ENCODE peak calls at places on chromosomes 1 and 21, in five cellular contexts. W is lower lobe of right lung, Z is mucosa of descending colon, A is Karpas-422, P is esophagus squamous epithelium. L is an unnamed sample. For H3K36me3, the result is how much of the 10 kb centered on the place peaks cover.

GRCh38 chr1:161792740-161793139 is 26.6 kb downstream of the ATF6 start:
- DNase-seq in A (peak), Z (no peak), P (no peak), W (no peak), L (no peak)

GRCh38 chr1:95562230-95562629 is 328.2 kb downstream of the RWDD3 start:
- DNase-seq in W (no peak), A (no peak), P (no peak), Z (no peak), L (no peak)

GRCh38 chr1:10691740-10692125 is 104.7 kb downstream of the CASZ1 start:
- DNase-seq in W (no peak), A (no peak), Z (no peak), P (no peak), L (no peak)

GRCh38 chr1:234659538-234659937 is 49.6 kb upstream of the IRF2BP2 start:
- DNase-seq in A (no peak), P (no peak), W (no peak), Z (no peak), L (peak)

GRCh38 chr1:224673161-224673560 is 57.0 kb downstream of the CNIH3 start:
- DNase-seq in W (no peak), A (no peak), Z (no peak), P (no peak), L (no peak)

GRCh38 chr1:167905182-167905581 is 8.8 kb downstream of the ADCY10 start:
- DNase-seq in P (no peak), A (no peak), W (no peak), Z (no peak), L (no peak)

GRCh38 chr1:113292660-113293626 is 97.4 kb upstream of the MAGI3 start:
- DNase-seq in P (no peak), A (no peak), W (no peak), Z (no peak), L (no peak)

GRCh38 chr1:173946380-173946921 is 29.3 kb upstream of the SERPINC1 start:
- DNase-seq in Z (no peak), A (no peak), P (no peak), W (no peak), L (no peak)

GRCh38 chr1:185960377-185961151 is 226.4 kb downstream of the HMCN1 start:
- DNase-seq in A (no peak), P (no peak), Z (no peak), W (no peak), L (no peak)

GRCh38 chr1:207897188-207897587 is 13.7 kb downstream of the CD34 start:
- DNase-seq in A (peak), P (no peak), W (no peak), Z (no peak), L (no peak)

GRCh38 chr1:154326546-154327465 is 1.5 kb downstream of the ATP8B2 start:
- DNase-seq in Z (no peak), A (peak), P (no peak), W (no peak), L (peak)

GRCh38 chr21:25952306-25952705 is 217.5 kb downstream of the GABPA start:
- DNase-seq in Z (no peak), A (no peak), P (no peak), W (no peak), L (no peak)

GRCh38 chr1:242023805-242024204 is 24.9 kb upstream of the MAP1LC3C start:
- DNase-seq in P (no peak), W (no peak), Z (no peak), A (peak), L (no peak)

GRCh38 chr1:242030071-242030470 is 31.2 kb upstream of the MAP1LC3C start:
- DNase-seq in A (no peak), P (no peak), W (no peak), Z (no peak), L (no peak)

DNA sequence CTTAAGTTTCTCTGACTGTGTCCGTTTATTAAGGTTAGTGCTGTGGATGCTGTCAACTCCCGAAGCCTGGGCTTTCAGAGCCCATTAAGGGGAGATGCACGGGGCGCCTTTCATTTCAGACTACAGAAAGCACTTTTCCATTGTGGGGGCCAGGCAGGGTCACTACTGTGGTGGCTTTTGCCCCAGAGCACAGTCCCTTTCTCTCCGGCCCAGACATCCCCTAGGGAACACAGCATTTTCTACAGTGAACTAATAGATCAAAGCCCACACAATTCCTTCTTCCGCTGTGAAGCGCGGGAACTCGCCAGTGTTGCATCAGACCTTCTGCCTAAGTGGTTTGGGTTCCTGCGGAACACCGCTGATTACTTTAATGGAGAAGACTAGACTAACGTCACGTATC is 26.8 kb upstream of the MAP1LC3C start:
- DNase-seq in P (no peak), W (no peak), Z (no peak), A (no peak), L (no peak)
- H3K36me3 ChIP-seq in P (under half), W (under half), Z (under half), A (under half), L (under half)

DNA sequence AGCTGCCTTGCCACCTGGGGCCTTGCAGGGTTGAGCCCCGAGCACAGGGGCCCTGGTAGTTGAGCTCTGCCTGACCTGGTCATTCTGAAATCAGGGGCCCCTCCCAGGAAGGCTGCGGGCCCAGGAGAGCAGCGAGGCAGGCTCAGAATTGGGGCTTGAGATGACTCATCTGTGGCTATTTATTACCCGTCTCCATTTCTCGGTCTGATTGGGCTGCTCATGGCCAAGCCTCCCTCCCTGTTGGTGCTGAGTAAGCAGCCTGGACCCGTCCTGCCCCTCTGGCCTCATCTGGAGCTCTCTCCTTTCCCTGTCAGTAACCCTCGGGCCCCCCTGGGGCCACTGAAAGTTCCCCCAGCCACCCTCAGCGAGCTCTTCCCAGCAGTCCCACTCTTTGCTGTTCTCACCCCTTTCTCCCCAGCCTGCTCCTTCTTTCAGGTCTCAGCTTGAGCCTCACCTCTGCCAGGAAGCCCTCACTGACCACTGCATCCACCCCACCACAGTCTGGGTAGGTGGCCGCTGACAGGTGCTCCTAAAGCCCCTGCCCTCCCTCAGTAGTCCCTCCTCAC is 11.0 kb upstream of the TNFRSF8 start:
- DNase-seq in A (no peak), Z (no peak), P (no peak), W (no peak), L (peak)
- H3K4me3 ChIP-seq in A (no peak), Z (no peak), P (no peak), W (no peak), L (no peak)

GRCh38 chr1:37497832-37498231 is 16.7 kb downstream of the MEAF6 start:
- DNase-seq in P (no peak), A (no peak), Z (no peak), W (no peak), L (peak)
- H3K36me3 ChIP-seq in P (under half), A (under half), Z (under half), W (half or more), L (under half)

GRCh38 chr1:27408151-27408550 is 15.7 kb downstream of the GPR3 start:
- DNase-seq in W (no peak), A (no peak), P (no peak), Z (no peak), L (no peak)

GRCh38 chr1:27405074-27405473 is 12.7 kb downstream of the GPR3 start:
- DNase-seq in W (no peak), Z (no peak), P (no peak), A (no peak), L (no peak)

GRCh38 chr1:27403065-27403726 is 10.8 kb downstream of the GPR3 start:
- DNase-seq in P (no peak), A (peak), W (no peak), Z (peak), L (peak)

GRCh38 chr1:27403931-27404330 is 11.5 kb downstream of the GPR3 start:
- DNase-seq in Z (no peak), W (no peak), A (no peak), P (no peak), L (no peak)

DNA sequence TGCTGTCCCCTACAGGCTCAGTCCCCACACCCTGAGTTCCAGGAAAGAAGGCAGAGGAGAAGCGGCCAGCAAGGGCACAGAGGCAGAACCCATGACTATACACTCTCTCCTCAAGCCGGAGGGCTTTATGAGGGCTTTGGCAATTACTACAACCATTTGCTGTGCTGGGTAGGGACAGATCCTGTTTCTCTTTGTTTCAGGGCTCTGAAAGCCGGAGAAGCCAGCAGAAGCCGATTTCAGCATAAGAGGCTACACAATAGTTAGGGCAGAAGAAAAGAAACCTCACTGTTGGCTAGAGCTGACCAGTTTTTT is 13.9 kb downstream of the GPR3 start:
- DNase-seq in A (no peak), P (no peak), W (no peak), Z (no peak), L (no peak)
- H3K4me3 ChIP-seq in A (no peak), P (no peak), W (no peak), Z (no peak), L (no peak)

GRCh38 chr1:17636612-17637011 is 97.1 kb downstream of the ARHGEF10L start:
- DNase-seq in P (no peak), A (no peak), W (no peak), Z (no peak), L (no peak)

GRCh38 chr1:17639703-17640340 is 100.3 kb downstream of the ARHGEF10L start:
- DNase-seq in P (no peak), Z (no peak), W (no peak), A (no peak), L (no peak)

GRCh38 chr1:17635276-17635675 is 95.8 kb downstream of the ARHGEF10L start:
- DNase-seq in W (no peak), A (no peak), Z (no peak), P (no peak), L (no peak)

GRCh38 chr1:17635811-17636210 is 96.3 kb downstream of the ARHGEF10L start:
- DNase-seq in A (peak), Z (no peak), W (peak), P (no peak), L (no peak)

DNA sequence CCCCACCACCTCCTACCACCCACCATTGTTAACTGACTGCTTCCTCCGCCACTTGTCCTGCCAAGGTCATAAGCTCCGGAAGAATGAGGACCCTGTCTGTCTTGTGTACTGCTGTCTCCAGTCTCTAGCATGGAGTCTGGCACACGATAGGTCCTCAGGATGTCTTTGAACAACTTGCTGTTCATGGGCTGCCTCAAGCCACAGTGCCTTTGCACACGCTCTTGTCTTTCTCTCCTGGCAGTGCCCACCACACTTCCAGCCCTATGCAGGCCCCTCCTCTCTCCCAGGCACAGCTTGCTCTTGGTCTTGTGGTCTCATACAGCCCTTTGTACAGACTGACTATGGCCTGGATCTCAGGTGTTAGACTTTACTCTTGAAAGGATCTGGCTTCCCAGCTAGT is 97.6 kb downstream of the ARHGEF10L start:
- DNase-seq in Z (no peak), W (no peak), P (no peak), A (no peak), L (no peak)
- H3K36me3 ChIP-seq in Z (under half), W (half or more), P (half or more), A (under half), L (under half)

GRCh38 chr1:15417365-15417934 is 7.8 kb downstream of the EFHD2 start:
- DNase-seq in A (peak), Z (peak), P (no peak), W (peak), L (peak)
- H3K4me3 ChIP-seq in A (no peak), Z (no peak), P (peak), W (peak), L (no peak)

DNA sequence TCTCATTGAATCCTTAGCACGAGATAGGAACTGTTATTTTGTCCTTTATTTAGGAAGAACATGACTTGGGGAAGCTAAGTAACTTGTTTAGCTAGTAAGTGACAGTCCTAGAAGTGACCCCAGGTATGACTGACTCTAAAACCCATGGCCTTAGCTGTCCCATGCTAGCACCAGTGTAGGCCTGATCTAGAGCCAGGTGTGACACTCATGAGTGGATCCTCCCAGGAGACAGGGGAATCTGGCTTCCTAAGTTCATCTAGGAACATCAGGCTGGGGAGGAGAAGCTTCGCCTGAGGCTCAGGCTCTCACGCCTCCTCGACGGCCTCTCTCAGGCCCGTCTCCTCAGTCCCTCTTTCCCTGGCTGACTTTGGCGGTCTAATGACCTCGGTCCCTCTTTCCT is 31.2 kb downstream of the CD48 start:
- DNase-seq in A (no peak), Z (no peak), P (no peak), W (no peak), L (no peak)
- H3K36me3 ChIP-seq in A (under half), Z (under half), P (under half), W (under half), L (under half)

DNA sequence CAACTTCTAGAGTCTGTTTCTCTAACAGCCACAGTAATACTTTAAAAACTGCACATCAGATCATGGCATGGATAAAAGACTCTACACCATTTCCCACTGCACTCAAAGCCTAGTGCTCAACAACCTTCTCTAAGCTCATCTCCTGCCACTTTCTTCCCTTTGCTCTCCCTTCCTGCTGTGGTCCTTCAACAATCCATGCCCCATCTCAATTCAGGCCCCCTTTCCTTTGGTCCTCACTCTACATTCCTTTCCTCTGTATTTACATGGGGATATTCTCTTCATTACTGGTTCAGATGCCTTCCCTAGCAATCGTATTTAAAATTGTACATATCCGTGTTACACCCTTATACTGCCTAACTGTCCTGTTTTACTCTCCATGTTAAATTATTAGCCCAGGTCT is 19.0 kb downstream of the SOD1 start:
- DNase-seq in Z (no peak), A (no peak), P (no peak), W (no peak), L (no peak)
- H3K4me3 ChIP-seq in Z (no peak), A (no peak), P (no peak), W (no peak), L (no peak)

DNA sequence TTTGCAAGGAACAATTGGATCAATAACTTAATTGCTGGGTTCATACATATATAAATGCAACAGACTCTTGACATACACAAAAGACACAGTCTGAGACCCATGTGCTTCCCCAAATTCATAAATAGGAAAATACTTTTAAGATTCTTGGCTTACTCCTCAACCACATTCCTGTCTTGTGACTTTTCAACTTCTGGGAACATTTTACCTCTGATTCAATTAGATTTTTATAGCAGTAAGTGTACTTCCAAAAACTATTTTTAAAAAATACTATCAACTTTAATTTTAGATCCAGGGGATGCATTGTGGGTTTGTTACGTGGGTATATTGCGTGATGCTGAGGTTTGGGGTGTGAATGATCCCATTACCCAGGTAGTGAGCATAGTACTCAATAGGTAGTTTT is 406.7 kb downstream of the RPS6KC1 start:
- DNase-seq in W (no peak), A (no peak), P (no peak), Z (no peak), L (no peak)
- H3K36me3 ChIP-seq in W (under half), A (under half), P (under half), Z (under half), L (under half)

DNA sequence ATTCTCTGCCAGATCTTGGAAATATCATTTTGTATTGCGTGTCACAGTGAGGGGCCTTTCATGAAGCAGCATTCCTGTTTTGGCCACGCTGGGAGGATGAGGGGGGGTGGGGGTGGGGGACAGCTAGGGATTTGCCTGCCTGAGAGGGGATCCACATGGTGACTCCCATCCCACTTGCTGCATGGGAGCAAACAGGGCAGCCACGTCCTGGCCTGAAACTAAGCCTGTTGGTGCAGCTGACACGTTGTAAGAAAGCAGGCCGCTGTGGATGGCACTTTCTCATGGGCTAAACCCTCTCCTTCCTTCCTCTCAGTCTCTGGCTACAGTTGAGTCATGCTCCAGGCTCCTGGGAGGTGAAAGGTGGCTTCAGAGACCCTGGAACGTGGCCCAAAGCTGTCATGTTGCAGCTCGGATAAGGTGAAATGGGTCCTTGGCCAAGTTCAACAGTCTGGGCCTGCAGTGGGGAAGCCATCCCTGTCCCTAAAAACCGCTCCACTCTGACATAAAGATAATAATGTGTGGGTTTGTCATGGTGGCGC is 346.7 kb upstream of the VAMP3 start:
- DNase-seq in P (no peak), A (no peak), Z (no peak), W (no peak), L (no peak)
- H3K4me3 ChIP-seq in P (no peak), A (no peak), Z (no peak), W (no peak), L (no peak)

L was measured in colonic mucosa.